ENCODE peak calls at places on chromosomes 13 and 19, in nine cellular contexts. C, J, V, H, B, P, A, U and T are unnamed samples.
A peak's percentile ranks its signal among the peaks of the same experiment; 100 is the strongest.

GRCh38 chr13:21361706-21362105 is 97.4 kb downstream of the ZDHHC20 start:
- DNase-seq in C (no peak), J (no peak), V (no peak), H (no peak), B (no peak), P (no peak), A (no peak), U (no peak), T (no peak)

GRCh38 chr19:18135712-18136584 is 17.0 kb upstream of the PIK3R2 start:
- DNase-seq in C (no peak), J (no peak), V (no peak), H (peak; percentile 92), B (no peak), P (no peak), A (no peak), U (no peak), T (no peak)

GRCh38 chr13:44816701-44817684 is 172.3 kb downstream of the NUFIP1 start:
- DNase-seq in C (peak; percentile 33), J (no peak), V (no peak), H (no peak), B (no peak), P (no peak), A (no peak), U (no peak), T (no peak)

GRCh38 chr19:11821474-11821873 is 7.4 kb downstream of the ZNF440 start:
- DNase-seq in C (no peak), J (no peak), V (no peak), H (no peak), B (no peak), P (no peak), A (no peak), U (no peak), T (peak; percentile 7)

GRCh38 chr13:58852076-58852475 is 1220.5 kb downstream of the PCDH17 start:
- DNase-seq in C (peak; percentile 0), J (no peak), V (peak; percentile 41), H (no peak), B (no peak), P (no peak), A (no peak), U (no peak), T (no peak)

GRCh38 chr19:14112809-14113385 is 4.7 kb downstream of the PRKACA start:
- DNase-seq in C (no peak), J (peak; percentile 76), V (no peak), H (no peak), B (no peak), P (no peak), A (no peak), U (no peak), T (no peak)

GRCh38 chr19:19526581-19527370 is 1.9 kb upstream of the YJEFN3 start:
- DNase-seq in C (no peak), J (no peak), V (no peak), H (no peak), B (no peak), P (no peak), A (no peak), U (no peak), T (no peak)

GRCh38 chr13:45928843-45929242 is 77.3 kb upstream of the SIAH3 start:
- DNase-seq in C (peak; percentile 12), J (no peak), V (peak; percentile 25), H (no peak), B (no peak), P (no peak), A (no peak), U (no peak), T (peak; percentile 29)

GRCh38 chr19:7471696-7472620 is 16.9 kb downstream of the PEX11G start:
- DNase-seq in C (no peak), J (no peak), V (no peak), H (no peak), B (no peak), P (no peak), A (no peak), U (no peak), T (no peak)

GRCh38 chr13:20439261-20439660 is 86.4 kb downstream of the CRYL1 start:
- DNase-seq in C (no peak), J (no peak), V (no peak), H (no peak), B (no peak), P (no peak), A (no peak), U (no peak), T (no peak)

DNA sequence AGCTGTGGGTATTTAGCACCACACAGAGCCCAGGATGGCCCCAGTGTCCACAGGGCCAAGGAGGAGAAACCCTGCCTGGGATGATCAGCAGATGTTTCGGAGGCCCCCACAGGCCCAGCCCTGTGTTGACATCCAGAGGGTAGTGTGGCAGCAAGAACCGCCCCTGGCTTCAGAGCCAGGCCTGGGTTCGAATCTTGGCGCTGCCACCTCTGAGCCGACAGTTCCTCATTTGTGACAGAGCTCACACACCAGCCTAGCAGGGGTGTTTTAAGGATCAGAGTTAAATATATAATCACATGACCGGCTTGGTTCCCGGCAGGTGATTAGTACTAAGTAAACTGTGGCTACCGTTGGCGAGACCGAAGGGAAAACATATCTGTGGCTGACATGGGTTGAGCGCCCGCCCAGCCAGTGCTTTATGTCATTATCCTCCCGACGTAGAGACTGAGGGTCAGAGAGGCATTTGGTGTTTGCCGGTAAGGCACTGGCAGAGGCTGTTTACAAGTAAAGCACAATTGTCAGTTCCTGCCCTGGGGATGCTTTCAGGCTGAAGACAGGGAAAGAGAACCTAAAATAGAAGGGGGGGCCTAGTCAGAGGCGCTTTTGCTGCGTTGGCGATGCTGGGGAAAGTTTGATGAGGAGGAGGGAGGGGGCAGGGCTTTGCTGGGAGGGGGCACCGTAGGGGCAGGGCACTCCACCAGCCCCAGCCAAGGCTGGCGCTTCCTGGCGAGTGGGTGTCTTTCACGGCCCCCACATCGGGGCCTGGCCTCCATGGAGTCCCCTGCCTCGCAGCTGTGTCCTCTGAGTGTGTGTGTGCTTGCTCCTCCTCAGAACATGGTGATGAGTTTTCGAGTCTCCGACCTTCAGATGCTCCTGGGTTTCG is 4.8 kb downstream of the PIAS4 start:
- DNase-seq in C (no peak), J (peak; percentile 85), V (no peak), H (peak; percentile 44), B (peak; percentile 76), P (no peak), A (no peak), U (peak; percentile 10), T (no peak)
- H3K4me1 ChIP-seq in C (peaks cover 4% of the 10 kb centered on the region), J (peaks cover 92% of the 10 kb centered on the region), V (peaks cover 8% of the 10 kb centered on the region), H (peaks cover 22% of the 10 kb centered on the region), B (peaks cover 41% of the 10 kb centered on the region), P (peaks cover 44% of the 10 kb centered on the region), A (peaks cover 33% of the 10 kb centered on the region), U (peaks cover 12% of the 10 kb centered on the region), T (peaks cover 21% of the 10 kb centered on the region)

GRCh38 chr19:41089955-41090354 is 1.7 kb downstream of the CYP2A13 start:
- DNase-seq in C (no peak), J (no peak), V (no peak), H (no peak), B (no peak), P (no peak), A (no peak), U (no peak), T (no peak)

GRCh38 chr19:41083516-41083915 is 4.7 kb upstream of the CYP2A13 start:
- DNase-seq in C (peak; percentile 27), J (no peak), V (no peak), H (no peak), B (no peak), P (no peak), A (no peak), U (no peak), T (no peak)

GRCh38 chr19:41088151-41088550 is at the start of gene CYP2A13:
- DNase-seq in C (no peak), J (no peak), V (no peak), H (no peak), B (no peak), P (no peak), A (no peak), U (no peak), T (no peak)

DNA sequence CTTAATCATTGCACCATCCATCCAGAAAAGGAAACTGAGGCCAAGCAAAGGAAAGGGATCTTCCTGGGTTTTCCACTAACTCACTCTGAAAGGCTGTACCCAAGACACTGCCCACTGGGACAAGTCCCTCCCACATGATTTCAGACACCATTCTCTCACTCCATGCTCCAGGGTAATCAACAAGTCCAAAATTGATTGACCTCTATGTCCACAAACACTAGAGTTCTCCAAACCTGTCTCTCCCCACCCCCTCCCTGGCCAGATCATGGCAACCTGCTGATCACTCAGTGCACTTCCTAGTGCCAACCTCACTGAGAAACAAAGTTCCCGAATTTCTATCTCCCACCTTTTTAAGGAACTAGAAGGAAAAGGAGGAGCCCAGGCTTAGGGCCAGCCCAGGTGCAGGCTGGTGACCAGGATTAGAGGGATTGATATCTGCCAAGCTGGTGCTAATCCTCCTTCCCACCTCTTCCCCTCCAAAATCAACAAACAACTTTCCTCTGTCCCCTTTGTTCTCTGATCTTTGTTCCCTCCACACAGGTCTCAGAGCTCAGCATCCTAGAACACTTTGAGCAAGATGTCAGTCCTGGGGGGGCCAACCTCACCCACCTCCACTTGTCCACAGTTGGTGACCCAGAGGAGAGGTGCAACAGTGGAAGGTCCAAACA is 2.4 kb upstream of the CYP2A13 start:
- DNase-seq in C (no peak), J (no peak), V (no peak), H (no peak), B (no peak), P (no peak), A (no peak), U (no peak), T (no peak)
- H3K27me3 ChIP-seq in C (peaks cover 7% of the 10 kb centered on the region), J (peaks cover 38% of the 10 kb centered on the region), V (no peaks in the 10 kb centered on the region), H (no peaks in the 10 kb centered on the region), B (peaks cover 29% of the 10 kb centered on the region), P (peaks cover 5% of the 10 kb centered on the region), A (no peaks in the 10 kb centered on the region), U (peaks cover 26% of the 10 kb centered on the region), T (peaks cover 13% of the 10 kb centered on the region)

GRCh38 chr13:43675577-43675976 is 111.2 kb downstream of the ENOX1 start:
- DNase-seq in C (no peak), J (no peak), V (no peak), H (no peak), B (no peak), P (no peak), A (no peak), U (no peak), T (no peak)

DNA sequence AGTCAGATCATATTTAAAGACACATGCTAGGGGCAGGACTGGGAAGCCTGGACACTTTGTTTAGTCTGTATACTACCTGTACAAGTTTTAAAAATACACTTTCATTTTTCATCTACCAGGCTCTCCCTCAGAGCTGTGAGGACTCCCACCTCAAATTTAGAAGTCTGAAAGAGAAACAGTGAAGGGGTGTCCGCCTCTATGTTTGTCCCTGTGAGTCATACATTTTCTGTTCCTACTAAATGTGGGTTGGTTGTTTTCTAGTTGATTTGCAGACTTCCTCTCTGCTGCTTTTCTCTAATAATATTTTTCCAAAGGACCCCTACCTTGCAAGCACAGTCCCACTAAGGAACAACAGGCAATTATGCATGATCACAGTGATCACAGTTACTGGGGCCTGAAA is 110.5 kb downstream of the ENOX1 start:
- DNase-seq in C (no peak), J (no peak), V (no peak), H (no peak), B (no peak), P (no peak), A (no peak), U (no peak), T (no peak)
- H3K4me1 ChIP-seq in C (no peaks in the 10 kb centered on the region), J (peaks cover 15% of the 10 kb centered on the region), V (no peaks in the 10 kb centered on the region), H (no peaks in the 10 kb centered on the region), B (no peaks in the 10 kb centered on the region), P (no peaks in the 10 kb centered on the region), A (no peaks in the 10 kb centered on the region), U (no peaks in the 10 kb centered on the region), T (no peaks in the 10 kb centered on the region)

DNA sequence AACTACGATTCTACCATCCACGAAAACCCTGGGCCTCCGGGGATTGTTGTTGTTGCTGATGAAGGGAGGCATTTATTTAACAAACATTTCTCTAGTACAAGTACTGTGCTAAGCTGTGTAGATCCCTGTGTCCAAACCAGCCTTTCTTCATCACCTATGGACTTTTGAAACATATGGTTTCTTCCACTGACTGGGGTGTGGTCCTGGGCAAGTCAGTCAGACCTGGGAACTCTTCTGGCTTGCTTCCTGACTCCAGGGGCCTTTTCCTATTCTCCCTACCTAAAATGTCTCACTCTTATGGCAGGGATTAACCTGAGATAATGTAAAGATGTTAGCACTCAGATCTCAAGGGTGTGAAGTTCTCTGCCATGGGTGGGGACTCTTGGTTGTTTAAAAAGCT is 46.8 kb downstream of the EFNB2 start:
- DNase-seq in C (no peak), J (no peak), V (no peak), H (no peak), B (no peak), P (no peak), A (no peak), U (no peak), T (no peak)
- H3K27me3 ChIP-seq in C (no peaks in the 10 kb centered on the region), J (no peaks in the 10 kb centered on the region), V (no peaks in the 10 kb centered on the region), H (no peaks in the 10 kb centered on the region), B (no peaks in the 10 kb centered on the region), P (peaks cover 3% of the 10 kb centered on the region), A (no peaks in the 10 kb centered on the region), U (no peaks in the 10 kb centered on the region), T (peaks cover 9% of the 10 kb centered on the region)